ENCODE peak calls at places on chromosomes 1 and 21, in four cellular contexts. R is foreskin keratinocyte, V is MM.1S, K is ovary. T is an unnamed sample.

GRCh38 chr21:43644609-43645008 is 14.7 kb downstream of the HSF2BP start:
- DNase-seq in R (no peak), V (no peak), K (no peak), T (no peak)

GRCh38 chr1:98704474-98704873 is 43.0 kb downstream of the SNX7 start:
- DNase-seq in R (no peak), V (no peak), K (no peak), T (no peak)

GRCh38 chr1:11383553-11384169 is 95.3 kb upstream of the DISP3 start:
- DNase-seq in R (peak; percentile 46), V (no peak), K (no peak), T (peak; percentile 12)

GRCh38 chr1:22749919-22750670 is 39.5 kb downstream of the EPHB2 start:
- DNase-seq in R (peak; percentile 81), V (no peak), K (no peak), T (no peak)

GRCh38 chr1:231241751-231242150 is 739 bp downstream of the GNPAT start:
- DNase-seq in R (no peak), V (peak; percentile 28), K (peak; percentile 25), T (no peak)

GRCh38 chr1:243926803-243927245 is 76.8 kb upstream of the AKT3 start:
- DNase-seq in R (peak; percentile 89), V (no peak), K (no peak), T (no peak)

GRCh38 chr1:33061827-33062226 is 19.1 kb upstream of the AZIN2 start:
- DNase-seq in R (no peak), V (no peak), K (no peak), T (no peak)

GRCh38 chr1:167439301-167439988 is 78.9 kb downstream of the CD247 start:
- DNase-seq in R (no peak), V (peak; percentile 61), K (peak; percentile 45), T (no peak)

GRCh38 chr1:109547412-109548320 is 749 bp upstream of the GNAI3 start:
- DNase-seq in R (peak; percentile 8), V (peak; percentile 10), K (no peak), T (no peak)

GRCh38 chr1:65232402-65233122 is 76.8 kb upstream of the DNAJC6 start:
- DNase-seq in R (no peak), V (no peak), K (no peak), T (no peak)

GRCh38 chr1:94580367-94581115 is 39.0 kb upstream of the F3 start:
- DNase-seq in R (no peak), V (no peak), K (no peak), T (no peak)

GRCh38 chr1:232319106-232319505 is 310.8 kb downstream of the SIPA1L2 start:
- DNase-seq in R (peak; percentile 55), V (no peak), K (no peak), T (no peak)

GRCh38 chr1:156608036-156608674 is 6.9 kb upstream of the GPATCH4 start:
- DNase-seq in R (no peak), V (peak; percentile 92), K (no peak), T (peak; percentile 68)

GRCh38 chr21:38761531-38761930 is 44.2 kb upstream of the ETS2 start:
- DNase-seq in R (no peak), V (no peak), K (no peak), T (no peak)

GRCh38 chr1:33578557-33579448 is 106.4 kb downstream of the ZSCAN20 start:
- DNase-seq in R (no peak), V (no peak), K (no peak), T (no peak)

GRCh38 chr1:234979316-234980223 is 149.1 kb downstream of the TOMM20 start:
- DNase-seq in R (no peak), V (no peak), K (no peak), T (peak; percentile 24)

GRCh38 chr1:186165303-186165702 is 209.8 kb downstream of the TPR start:
- DNase-seq in R (no peak), V (no peak), K (no peak), T (no peak)

GRCh38 chr1:47809301-47810084 is 187.7 kb downstream of the TRABD2B start:
- DNase-seq in R (no peak), V (no peak), K (no peak), T (no peak)

GRCh38 chr1:150553392-150554085 is 4.3 kb downstream of the ADAMTSL4 start:
- DNase-seq in R (no peak), V (no peak), K (peak; percentile 48), T (no peak)

GRCh38 chr1:244642526-244642925 is 10.4 kb upstream of the DESI2 start:
- DNase-seq in R (no peak), V (no peak), K (no peak), T (no peak)

GRCh38 chr1:86423473-86423872 is 498 bp upstream of the CLCA2 start:
- DNase-seq in R (no peak), V (no peak), K (no peak), T (no peak)

GRCh38 chr1:91282695-91283420 is 121.8 kb downstream of the HFM1 start:
- DNase-seq in R (peak; percentile 10), V (peak; percentile 65), K (peak; percentile 35), T (no peak)

GRCh38 chr1:76881726-76882125 is 14.4 kb downstream of the ST6GALNAC5 start:
- DNase-seq in R (no peak), V (no peak), K (no peak), T (no peak)

GRCh38 chr1:151399890-151400235 is 490 bp downstream of the PSMB4 start:
- DNase-seq in R (no peak), V (peak; percentile 35), K (no peak), T (peak; percentile 10)

GRCh38 chr1:62395291-62395690 is 41.6 kb upstream of the USP1 start:
- DNase-seq in R (no peak), V (no peak), K (no peak), T (no peak)

GRCh38 chr1:92410706-92411105 is 76.0 kb downstream of the GFI1 start:
- DNase-seq in R (no peak), V (no peak), K (no peak), T (peak; percentile 37)

GRCh38 chr1:7478797-7479499 is 292.1 kb upstream of the VAMP3 start:
- DNase-seq in R (no peak), V (no peak), K (peak; percentile 95), T (no peak)

GRCh38 chr1:234899041-234899787 is 229.4 kb downstream of the TOMM20 start:
- DNase-seq in R (peak; percentile 32), V (no peak), K (no peak), T (no peak)

GRCh38 chr1:48228156-48228555 is 5.6 kb downstream of the SLC5A9 start:
- DNase-seq in R (no peak), V (no peak), K (no peak), T (no peak)

GRCh38 chr1:198278922-198279321 is 122.1 kb downstream of the NEK7 start:
- DNase-seq in R (peak; percentile 26), V (no peak), K (no peak), T (no peak)

GRCh38 chr1:203197625-203198024 is 11.1 kb upstream of the CHI3L1 start:
- DNase-seq in R (no peak), V (no peak), K (no peak), T (no peak)

GRCh38 chr1:21307210-21307609 is 16.9 kb upstream of the ECE1 start:
- DNase-seq in R (no peak), V (no peak), K (no peak), T (no peak)

GRCh38 chr1:21307663-21308062 is 17.4 kb upstream of the ECE1 start:
- DNase-seq in R (no peak), V (no peak), K (no peak), T (no peak)

GRCh38 chr1:21311016-21311415 is 20.8 kb upstream of the ECE1 start:
- DNase-seq in R (no peak), V (no peak), K (peak; percentile 36), T (no peak)

GRCh38 chr1:21308330-21308729 is 18.1 kb upstream of the ECE1 start:
- DNase-seq in R (no peak), V (no peak), K (no peak), T (no peak)

DNA sequence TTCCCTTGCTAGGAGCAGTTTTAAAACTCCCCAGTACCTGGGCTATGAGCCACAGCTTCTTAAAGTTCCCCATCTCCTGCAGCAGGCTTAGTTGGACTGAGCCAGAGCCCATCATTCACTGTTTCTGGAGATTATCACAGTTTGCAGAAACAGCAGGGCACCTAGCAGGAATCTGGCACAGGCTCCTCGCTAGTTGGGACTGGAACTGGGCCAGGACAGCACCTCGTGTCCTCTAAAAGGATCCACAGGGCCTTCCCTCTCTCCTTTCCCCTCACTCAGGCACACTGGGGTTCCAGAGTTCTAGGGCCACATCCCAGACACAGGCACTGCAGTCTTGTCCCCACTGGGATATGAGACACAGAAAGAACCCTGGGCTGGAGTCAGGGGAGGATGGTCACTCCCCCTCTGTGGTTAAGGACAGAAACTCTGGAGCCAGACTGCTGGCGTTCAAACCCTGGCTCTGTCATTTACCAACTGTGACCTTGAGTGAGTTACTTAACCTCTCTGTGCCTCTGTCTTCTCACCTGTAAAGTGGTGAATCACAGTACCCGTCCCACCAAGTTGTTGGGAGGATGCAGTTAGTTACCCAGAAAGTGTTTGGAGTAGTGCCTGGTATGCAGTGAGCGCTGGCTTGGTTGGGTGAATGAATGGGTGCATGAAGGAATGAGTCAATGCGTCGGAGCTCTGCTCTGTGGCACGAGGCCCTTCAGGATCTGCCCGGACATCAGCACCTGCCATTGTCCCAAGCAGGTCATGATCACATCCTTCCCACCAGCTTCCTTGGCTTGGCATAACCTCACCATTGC is 18.8 kb upstream of the ECE1 start:
- DNase-seq in R (peak; percentile 65), V (no peak), K (no peak), T (no peak)
- H3K4me1 ChIP-seq in R (peaks cover 5% of the 10 kb centered on the region), V (no peaks in the 10 kb centered on the region), K (peaks cover 26% of the 10 kb centered on the region), T (peaks cover 34% of the 10 kb centered on the region)

GRCh38 chr1:183699643-183700160 is 46.6 kb upstream of the APOBEC4 start:
- DNase-seq in R (no peak), V (no peak), K (no peak), T (no peak)
- H3K27ac ChIP-seq in R (no peak overlapping the region), V (no peak overlapping the region), K (no peak overlapping the region), T (no peak overlapping the region)

GRCh38 chr1:13465515-13465914 is 48.3 kb downstream of the LRRC38 start:
- DNase-seq in R (no peak), V (no peak), K (no peak), T (no peak)

GRCh38 chr1:13456894-13457532 is 46.8 kb downstream of the PRAMEF20 start:
- DNase-seq in R (no peak), V (no peak), K (no peak), T (no peak)

GRCh38 chr1:13462682-13463081 is 51.1 kb downstream of the LRRC38 start:
- DNase-seq in R (no peak), V (no peak), K (no peak), T (no peak)

GRCh38 chr1:13461977-13462376 is 51.7 kb downstream of the PRAMEF20 start:
- DNase-seq in R (no peak), V (no peak), K (no peak), T (no peak)
- H3K27me3 ChIP-seq in R (no peaks in the 10 kb centered on the region), V (no peaks in the 10 kb centered on the region), K (no peaks in the 10 kb centered on the region), T (no peaks in the 10 kb centered on the region)

DNA sequence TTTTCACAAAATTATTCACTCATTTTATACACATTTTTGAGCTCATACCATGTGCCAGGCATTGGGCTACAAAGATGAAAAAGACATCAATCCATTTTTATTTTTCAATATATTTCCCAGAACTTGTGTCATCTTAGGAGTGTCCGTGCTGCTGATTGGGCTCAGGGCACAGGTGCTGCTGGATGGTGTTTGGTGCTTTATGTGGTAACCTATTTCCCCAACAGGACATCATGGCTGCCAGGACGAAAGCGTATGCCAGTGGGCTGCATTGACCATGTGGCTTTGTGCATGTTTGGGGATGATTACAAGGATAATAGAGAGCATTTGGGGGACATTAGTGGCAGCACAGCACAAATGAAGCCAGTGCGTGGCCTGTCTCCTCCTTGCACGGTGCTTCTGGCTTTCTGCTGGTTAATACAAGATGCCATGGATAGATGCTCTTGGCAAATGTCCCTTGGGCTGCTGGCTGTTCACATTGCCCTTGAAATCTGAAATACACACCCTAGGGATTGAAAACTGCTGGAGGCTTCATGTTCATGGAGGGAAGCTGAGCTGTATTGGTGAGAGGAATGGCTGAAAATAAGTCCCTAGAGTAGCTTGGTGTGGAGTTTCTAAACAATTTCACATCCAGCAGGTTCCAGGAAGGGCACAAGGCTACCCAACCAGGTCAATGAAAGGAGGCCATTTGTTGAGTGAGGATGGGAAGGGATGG is 52.3 kb downstream of the TENT5C start:
- DNase-seq in R (no peak), V (no peak), K (no peak), T (no peak)
- H3K4me1 ChIP-seq in R (peaks cover 4% of the 10 kb centered on the region), V (peaks cover 90% of the 10 kb centered on the region), K (no peaks in the 10 kb centered on the region), T (peaks cover 81% of the 10 kb centered on the region)

T was measured in naive thymus-derived CD4-positive, alpha-beta T cell.